ENCODE peak calls at places on chromosomes 7 and 10, in nine cellular contexts. V is HCT116, C is GM12892, I is prostate gland, F is SK-N-SH, X is Panc1, Q is transverse colon, P is endothelial cell of umbilical vein, Z is stomach. G is an unnamed sample.

GRCh38 chr10:73233883-73234282 is 13.2 kb downstream of the DNAJC9 start:
- DNase-seq in V (no peak), C (no peak), I (no peak), F (no peak), X (no peak), Q (no peak), P (no peak), Z (no peak), G (no peak)

GRCh38 chr7:133561361-133561760 is 308.5 kb downstream of the EXOC4 start:
- DNase-seq in V (no peak), C (no peak), I (no peak), F (no peak), X (no peak), Q (no peak), P (no peak), Z (no peak), G (no peak)

GRCh38 chr7:95190515-95190914 is 133.8 kb downstream of the PON1 start:
- DNase-seq in V (no peak), C (no peak), I (no peak), F (no peak), X (no peak), Q (no peak), P (no peak), Z (no peak), G (no peak)

GRCh38 chr7:150737265-150738055 is at the start of gene GIMAP5:
- DNase-seq in V (no peak), C (no peak), I (no peak), F (no peak), X (no peak), Q (no peak), P (peak), Z (no peak), G (no peak)

GRCh38 chr7:66576646-66577045 is 52.0 kb upstream of the KCTD7 start:
- DNase-seq in V (no peak), C (no peak), I (no peak), F (no peak), X (no peak), Q (no peak), P (no peak), Z (no peak), G (no peak)

GRCh38 chr7:44398953-44399574 is 73.7 kb upstream of the CAMK2B start:
- DNase-seq in V (no peak), C (no peak), I (no peak), F (no peak), X (no peak), Q (no peak), P (no peak), Z (no peak), G (no peak)

GRCh38 chr7:157670490-157671357 is 333.9 kb downstream of the DNAJB6 start:
- DNase-seq in V (no peak), C (no peak), I (no peak), F (no peak), X (no peak), Q (peak), P (no peak), Z (no peak), G (no peak)

GRCh38 chr10:15898046-15898445 is 37.7 kb upstream of the MINDY3 start:
- DNase-seq in V (no peak), C (no peak), I (no peak), F (peak), X (no peak), Q (no peak), P (peak), Z (no peak), G (peak)

GRCh38 chr7:42167206-42167913 is 69.6 kb downstream of the GLI3 start:
- DNase-seq in V (no peak), C (no peak), I (peak), F (no peak), X (no peak), Q (no peak), P (no peak), Z (no peak), G (no peak)

GRCh38 chr7:75055830-75056431 is 17.7 kb downstream of the RCC1L start:
- DNase-seq in V (no peak), C (no peak), I (no peak), F (no peak), X (no peak), Q (no peak), P (peak), Z (no peak), G (no peak)

GRCh38 chr10:110514848-110515247 is 17.1 kb downstream of the DUSP5 start:
- DNase-seq in V (no peak), C (no peak), I (no peak), F (no peak), X (no peak), Q (no peak), P (no peak), Z (no peak), G (no peak)
- TF ChIP-seq POLR2AphosphoS5 in V (peak), C (no peak), I (no peak), F (no peak), X (peak), Q (no peak), P (no peak), Z (no peak), G (no peak)

GRCh38 chr10:119368581-119368980 is 161.2 kb downstream of the GRK5 start:
- DNase-seq in V (no peak), C (no peak), I (no peak), F (no peak), X (no peak), Q (no peak), P (no peak), Z (no peak), G (no peak)

GRCh38 chr10:119371704-119372663 is 164.6 kb downstream of the GRK5 start:
- DNase-seq in V (no peak), C (no peak), I (no peak), F (no peak), X (no peak), Q (no peak), P (peak), Z (no peak), G (no peak)

GRCh38 chr10:119370972-119371703 is 163.8 kb downstream of the GRK5 start:
- DNase-seq in V (no peak), C (no peak), I (no peak), F (peak), X (no peak), Q (no peak), P (peak), Z (no peak), G (no peak)

GRCh38 chr10:119368991-119369869 is 161.9 kb downstream of the GRK5 start:
- DNase-seq in V (no peak), C (peak), I (no peak), F (no peak), X (no peak), Q (peak), P (peak), Z (no peak), G (no peak)

DNA sequence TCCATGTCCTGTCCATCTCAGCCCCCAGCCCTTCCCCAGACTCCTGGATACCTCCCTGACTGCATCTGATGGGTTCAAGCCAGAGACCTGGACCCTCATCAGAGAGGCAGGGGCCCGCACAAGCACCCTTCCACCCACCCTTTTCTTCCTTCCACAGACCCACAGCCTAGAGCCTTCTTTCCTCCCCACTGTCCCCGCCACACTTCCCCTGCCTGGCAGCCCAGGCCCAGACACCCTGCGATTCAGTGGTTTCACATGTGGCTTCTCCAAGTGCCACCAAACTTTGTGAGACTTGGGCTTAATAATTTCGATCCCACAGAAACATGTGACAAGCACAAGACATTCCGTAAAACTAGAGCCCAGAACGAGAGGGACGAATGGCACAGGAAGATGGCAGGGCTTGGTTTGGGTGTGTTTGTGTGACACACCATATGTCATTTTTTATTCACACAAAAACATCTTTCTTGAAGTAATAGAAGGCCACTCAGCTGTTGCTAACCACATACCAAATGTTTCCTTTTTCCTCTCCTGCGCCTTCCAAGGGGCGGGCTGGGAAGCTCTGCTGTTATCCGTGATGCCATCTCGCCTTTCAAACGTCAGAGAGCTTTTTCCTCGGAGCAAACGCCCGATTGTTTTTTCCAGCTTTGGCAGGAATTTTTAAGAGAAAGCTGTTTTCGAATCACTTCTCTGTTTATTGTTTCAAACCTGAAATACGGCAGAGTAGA is 162.8 kb downstream of the GRK5 start:
- DNase-seq in V (no peak), C (no peak), I (no peak), F (no peak), X (no peak), Q (no peak), P (peak), Z (no peak), G (no peak)
- TF ChIP-seq POLR2AphosphoS5 in V (no peak), C (no peak), I (no peak), F (no peak), X (no peak), Q (no peak), P (no peak), Z (no peak), G (no peak)

GRCh38 chr7:55189447-55189760 is 170.6 kb downstream of the EGFR start:
- DNase-seq in V (no peak), C (no peak), I (no peak), F (no peak), X (no peak), Q (no peak), P (no peak), Z (no peak), G (no peak)

GRCh38 chr7:55185941-55186609 is 167.3 kb downstream of the EGFR start:
- DNase-seq in V (peak), C (no peak), I (no peak), F (no peak), X (peak), Q (no peak), P (peak), Z (no peak), G (peak)

GRCh38 chr7:55189878-55190436 is 171.1 kb downstream of the EGFR start:
- DNase-seq in V (no peak), C (no peak), I (no peak), F (no peak), X (no peak), Q (no peak), P (no peak), Z (no peak), G (no peak)

GRCh38 chr7:55188590-55189446 is 170.0 kb downstream of the EGFR start:
- DNase-seq in V (no peak), C (no peak), I (no peak), F (no peak), X (no peak), Q (peak), P (no peak), Z (peak), G (no peak)

GRCh38 chr7:55187701-55188491 is 169.1 kb downstream of the EGFR start:
- DNase-seq in V (no peak), C (no peak), I (no peak), F (no peak), X (no peak), Q (peak), P (peak), Z (no peak), G (no peak)
- TF ChIP-seq POLR2AphosphoS5 in V (no peak), C (no peak), I (no peak), F (no peak), X (no peak), Q (no peak), P (peak), Z (no peak), G (no peak)

GRCh38 chr7:131104611-131105293 is 222.9 kb upstream of the MKLN1 start:
- DNase-seq in V (no peak), C (no peak), I (no peak), F (no peak), X (no peak), Q (no peak), P (no peak), Z (no peak), G (no peak)

GRCh38 chr7:131106681-131107342 is 220.9 kb upstream of the MKLN1 start:
- DNase-seq in V (no peak), C (no peak), I (peak), F (peak), X (no peak), Q (peak), P (no peak), Z (peak), G (peak)

GRCh38 chr7:131105294-131105802 is 222.3 kb upstream of the MKLN1 start:
- DNase-seq in V (no peak), C (no peak), I (peak), F (no peak), X (no peak), Q (no peak), P (peak), Z (no peak), G (no peak)

GRCh38 chr7:131105803-131106680 is 221.6 kb upstream of the MKLN1 start:
- DNase-seq in V (no peak), C (peak), I (peak), F (peak), X (no peak), Q (peak), P (peak), Z (peak), G (peak)

GRCh38 chr7:131103997-131104396 is 223.7 kb upstream of the MKLN1 start:
- DNase-seq in V (no peak), C (no peak), I (no peak), F (no peak), X (no peak), Q (no peak), P (no peak), Z (no peak), G (no peak)
- TF ChIP-seq POLR2AphosphoS5 in V (no peak), C (no peak), I (no peak), F (peak), X (no peak), Q (no peak), P (no peak), Z (no peak), G (no peak)